ENCODE peak calls at places on chromosome 2, in ten cellular contexts. B is H9, H is fibroblast of villous mesenchyme, S is fibroblast of lung, X is coronary artery, Z is RWPE1, M is AG09309, J is GM12878, F is AG09319, N is mesothelial cell of epicardium. T is an unnamed sample.

GRCh38 chr2:240644171-240644651 is 18.9 kb downstream of the GPR35 start:
- DNase-seq in B (peak), H (no peak), S (no peak), X (peak), Z (no peak), M (no peak), J (no peak), F (no peak), N (peak), T (no peak)

GRCh38 chr2:66862871-66863650 is 428.1 kb downstream of the MEIS1 start:
- DNase-seq in B (no peak), H (peak), S (peak), X (no peak), Z (peak), M (no peak), J (no peak), F (no peak), N (no peak), T (no peak)

GRCh38 chr2:126513033-126513432 is 142.9 kb upstream of the GYPC start:
- DNase-seq in B (no peak), H (no peak), S (no peak), X (no peak), Z (peak), M (no peak), J (no peak), F (no peak), N (no peak), T (no peak)

GRCh38 chr2:124187948-124188347 is 162.9 kb downstream of the CNTNAP5 start:
- DNase-seq in B (peak), H (no peak), S (no peak), X (no peak), Z (no peak), M (no peak), J (no peak), F (no peak), N (no peak), T (no peak)

GRCh38 chr2:50591642-50592041 is 440.3 kb downstream of the NRXN1 start:
- DNase-seq in B (no peak), H (no peak), S (peak), X (no peak), Z (no peak), M (no peak), J (no peak), F (no peak), N (no peak), T (no peak)

GRCh38 chr2:158923641-158924040 is 44.8 kb upstream of the TANC1 start:
- DNase-seq in B (no peak), H (no peak), S (peak), X (no peak), Z (no peak), M (no peak), J (no peak), F (no peak), N (no peak), T (no peak)

GRCh38 chr2:88450186-88450585 is 2.3 kb downstream of the FOXI3 start:
- DNase-seq in B (no peak), H (no peak), S (no peak), X (no peak), Z (no peak), M (no peak), J (no peak), F (no peak), N (no peak), T (no peak)

GRCh38 chr2:165113414-165113813 is 90.4 kb downstream of the SCN3A start:
- DNase-seq in B (no peak), H (peak), S (peak), X (no peak), Z (no peak), M (no peak), J (no peak), F (no peak), N (no peak), T (no peak)

GRCh38 chr2:174138161-174138560 is 110.2 kb downstream of the OLA1 start:
- DNase-seq in B (no peak), H (peak), S (no peak), X (no peak), Z (no peak), M (no peak), J (no peak), F (no peak), N (no peak), T (no peak)

GRCh38 chr2:113117594-113118262 is 9.7 kb upstream of the IL1RN start:
- DNase-seq in B (no peak), H (peak), S (peak), X (peak), Z (peak), M (peak), J (no peak), F (peak), N (no peak), T (no peak)

GRCh38 chr2:161044095-161044874 is 115.9 kb upstream of the TANK start:
- DNase-seq in B (no peak), H (peak), S (no peak), X (no peak), Z (no peak), M (no peak), J (no peak), F (peak), N (no peak), T (no peak)

GRCh38 chr2:129849559-129850160 is 129.8 kb upstream of the RAB6C start:
- DNase-seq in B (no peak), H (peak), S (peak), X (no peak), Z (peak), M (peak), J (peak), F (peak), N (no peak), T (no peak)

GRCh38 chr2:190550137-190550536 is 15.6 kb upstream of the NEMP2 start:
- DNase-seq in B (no peak), H (no peak), S (no peak), X (no peak), Z (no peak), M (no peak), J (no peak), F (no peak), N (no peak), T (no peak)
- TF ChIP-seq CTCF in B (peak), H (no peak), S (no peak), X (no peak), Z (no peak), M (no peak), J (no peak), F (no peak), N (no peak), T (no peak)

GRCh38 chr2:99905025-99905424 is 237.4 kb downstream of the AFF3 start:
- DNase-seq in B (no peak), H (no peak), S (no peak), X (no peak), Z (no peak), M (no peak), J (no peak), F (no peak), N (no peak), T (no peak)

GRCh38 chr2:99898649-99899048 is 243.7 kb downstream of the AFF3 start:
- DNase-seq in B (no peak), H (no peak), S (no peak), X (no peak), Z (no peak), M (no peak), J (no peak), F (no peak), N (no peak), T (no peak)

GRCh38 chr2:99900589-99900988 is 241.8 kb downstream of the AFF3 start:
- DNase-seq in B (no peak), H (no peak), S (no peak), X (no peak), Z (no peak), M (no peak), J (no peak), F (no peak), N (no peak), T (no peak)

GRCh38 chr2:99899058-99899855 is 243.1 kb downstream of the AFF3 start:
- DNase-seq in B (no peak), H (no peak), S (no peak), X (no peak), Z (no peak), M (no peak), J (no peak), F (no peak), N (no peak), T (no peak)
- TF ChIP-seq CTCF in B (no peak), H (no peak), S (no peak), X (no peak), Z (no peak), M (no peak), J (no peak), F (no peak), N (no peak), T (no peak)

DNA sequence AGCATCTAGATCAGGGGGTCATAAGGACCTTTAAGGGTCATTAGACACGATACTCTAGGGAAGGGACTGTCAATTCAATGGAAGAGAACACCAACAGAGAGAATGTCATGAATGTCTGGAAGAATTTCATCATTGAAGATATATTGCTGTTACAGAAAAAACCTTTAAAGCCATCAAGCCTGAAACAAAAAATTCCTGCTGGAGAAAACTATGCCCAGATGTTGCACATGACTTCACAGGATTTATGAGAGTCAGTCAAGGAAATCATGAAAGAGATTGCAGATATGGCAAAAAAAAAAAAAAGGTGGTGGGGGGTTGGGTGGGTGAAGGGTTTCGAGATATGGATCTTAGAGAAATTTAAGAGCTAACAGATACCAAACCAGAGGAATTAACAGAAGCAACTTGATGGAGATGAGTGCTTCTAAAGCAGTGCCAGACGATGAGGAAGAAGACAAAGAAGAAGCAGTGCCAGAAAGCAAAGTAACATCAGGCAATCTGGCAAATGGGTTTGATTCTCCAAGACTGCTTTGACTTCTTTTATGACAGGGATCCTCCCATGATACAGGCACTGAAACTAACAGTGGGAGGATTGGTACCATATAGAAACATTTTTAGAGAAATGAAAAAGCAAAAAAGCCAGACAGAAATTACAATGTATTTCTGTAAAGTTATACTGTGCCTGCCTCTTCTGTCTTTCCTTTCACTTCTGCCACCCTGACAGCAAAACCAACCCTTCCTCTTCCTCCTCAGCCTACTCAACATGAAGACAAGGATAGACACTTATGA is 28.5 kb downstream of the MAP4K3 start:
- DNase-seq in B (no peak), H (peak), S (no peak), X (no peak), Z (no peak), M (no peak), J (peak), F (no peak), N (no peak), T (no peak)
- TF ChIP-seq CTCF in B (no peak), H (no peak), S (no peak), X (no peak), Z (no peak), M (no peak), J (no peak), F (no peak), N (no peak), T (no peak)

DNA sequence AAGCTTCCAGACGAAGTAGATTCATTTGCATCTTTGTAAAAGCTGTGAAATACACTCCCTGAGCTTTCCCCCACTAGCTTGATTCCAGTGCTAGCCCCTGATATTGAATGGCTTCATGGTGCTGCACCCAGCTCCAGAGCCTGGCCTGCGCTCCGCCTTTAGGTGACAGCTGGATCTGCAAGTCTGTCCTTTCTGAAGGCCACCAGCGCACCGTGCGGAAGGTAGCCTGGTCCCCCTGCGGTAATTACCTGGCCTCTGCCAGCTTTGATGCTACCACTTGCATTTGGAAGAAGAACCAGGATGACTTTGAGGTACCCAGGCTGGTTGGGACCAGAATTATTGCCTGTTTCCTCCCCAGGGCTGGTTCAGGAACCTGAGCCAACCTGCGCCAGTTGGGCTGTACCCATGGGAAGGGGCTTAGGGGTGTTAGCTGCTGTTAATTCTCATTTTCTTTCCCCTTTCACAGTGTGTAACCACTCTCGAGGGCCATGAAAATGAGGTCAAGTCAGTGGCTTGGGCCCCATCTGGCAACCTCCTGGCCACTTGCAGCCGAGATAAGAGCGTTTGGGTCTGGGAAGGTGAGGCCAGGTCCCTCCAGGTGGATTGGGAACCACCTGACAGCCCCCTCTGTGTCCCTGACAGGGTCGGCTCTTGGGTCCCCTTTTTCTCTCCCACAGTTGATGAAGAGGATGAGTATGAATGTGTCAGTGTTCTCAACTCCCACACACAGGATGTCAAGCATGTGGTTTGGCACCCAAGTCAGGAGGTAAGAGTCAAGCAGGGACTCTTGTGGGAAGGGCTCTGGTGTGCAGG is 1.3 kb downstream of the CIAO1 start:
- DNase-seq in B (peak), H (no peak), S (peak), X (no peak), Z (peak), M (no peak), J (no peak), F (no peak), N (no peak), T (peak)
- TF ChIP-seq CTCF in B (peak), H (peak), S (peak), X (no peak), Z (no peak), M (peak), J (peak), F (peak), N (no peak), T (peak)

GRCh38 chr2:43508209-43508608 is 87.6 kb downstream of the THADA start:
- DNase-seq in B (no peak), H (no peak), S (no peak), X (no peak), Z (no peak), M (no peak), J (no peak), F (no peak), N (no peak), T (no peak)

GRCh38 chr2:43511199-43511598 is 84.6 kb downstream of the THADA start:
- DNase-seq in B (no peak), H (no peak), S (no peak), X (no peak), Z (no peak), M (no peak), J (no peak), F (no peak), N (no peak), T (no peak)

GRCh38 chr2:43507137-43507536 is 88.7 kb downstream of the THADA start:
- DNase-seq in B (no peak), H (no peak), S (no peak), X (no peak), Z (peak), M (no peak), J (no peak), F (no peak), N (no peak), T (no peak)

GRCh38 chr2:43513216-43513615 is 82.6 kb downstream of the THADA start:
- DNase-seq in B (no peak), H (no peak), S (peak), X (no peak), Z (no peak), M (no peak), J (peak), F (no peak), N (no peak), T (no peak)

DNA sequence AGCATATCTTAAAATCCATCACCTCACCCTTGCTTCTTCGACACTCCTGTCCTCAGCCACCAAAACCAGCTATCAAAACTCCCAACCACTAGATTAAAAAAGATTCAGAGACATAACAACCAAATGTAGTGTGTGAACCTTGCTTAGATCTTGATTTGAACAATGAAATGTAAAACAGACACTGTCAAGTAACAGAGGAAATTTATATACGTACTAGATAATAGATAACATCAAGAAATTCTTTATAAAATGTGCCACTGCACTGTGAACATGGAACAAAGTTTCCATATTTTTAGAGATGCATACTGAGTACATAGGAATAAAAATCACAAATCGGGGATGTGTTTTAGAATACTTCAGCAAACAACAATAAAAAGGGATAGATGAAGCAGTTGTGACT is 86.0 kb downstream of the THADA start:
- DNase-seq in B (no peak), H (no peak), S (no peak), X (no peak), Z (no peak), M (no peak), J (no peak), F (no peak), N (no peak), T (no peak)
- TF ChIP-seq CTCF in B (no peak), H (no peak), S (no peak), X (no peak), Z (no peak), M (no peak), J (no peak), F (no peak), N (no peak), T (no peak)

DNA sequence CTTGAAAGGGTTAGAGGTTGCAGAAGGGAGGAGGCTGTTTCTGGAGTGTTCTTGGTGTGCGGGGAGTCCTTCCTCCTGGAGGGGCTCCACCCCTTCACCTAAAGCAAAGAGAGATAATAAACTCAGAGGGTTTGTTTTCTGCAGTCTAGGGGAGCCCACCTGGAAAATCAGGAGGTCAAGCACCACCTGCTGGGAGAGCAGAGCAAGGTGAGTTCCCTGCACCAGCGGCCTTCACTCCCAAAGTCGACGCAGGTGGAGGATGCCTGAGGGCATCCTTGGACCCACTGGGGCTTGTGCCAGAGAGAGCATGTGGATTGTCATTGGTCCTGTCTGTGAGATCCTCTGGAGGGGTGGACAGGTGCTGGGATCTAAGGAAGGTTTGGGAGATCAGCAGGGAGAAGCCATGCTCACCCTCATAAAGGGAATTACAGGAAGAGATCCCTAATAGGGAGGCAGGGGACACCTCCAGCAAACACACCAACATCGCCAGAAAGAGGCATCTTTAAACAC is 116.7 kb downstream of the KCNF1 start:
- DNase-seq in B (no peak), H (no peak), S (no peak), X (no peak), Z (no peak), M (no peak), J (no peak), F (no peak), N (no peak), T (no peak)
- TF ChIP-seq CTCF in B (no peak), H (no peak), S (no peak), X (no peak), Z (no peak), M (no peak), J (no peak), F (no peak), N (no peak), T (no peak)